ENCODE peak calls at places on chromosomes 16 and 17, in ten cellular contexts. V is uterus, L is heart right ventricle, F is H1, Q is DND-41, O is WERI-Rb-1, T is neural crest cell, G is cardiac muscle cell, A is cardiac fibroblast, R is B cell. Z is an unnamed sample.
A peak's percentile ranks its signal among the peaks of the same experiment; 100 is the strongest.

GRCh38 chr17:51079049-51079448 is 41.6 kb downstream of the SPAG9 start:
- DNase-seq in V (no peak), L (no peak), F (no peak), Q (no peak), O (no peak), T (no peak), G (peak; percentile 26), A (peak; percentile 64), R (no peak), Z (no peak)

GRCh38 chr16:69169607-69170352 is 17.2 kb upstream of the SNTB2 start:
- DNase-seq in V (no peak), L (no peak), F (no peak), Q (no peak), O (no peak), T (no peak), G (no peak), A (no peak), R (no peak), Z (no peak)

GRCh38 chr16:85754403-85754802 is 3.5 kb upstream of the C16orf74 start:
- DNase-seq in V (no peak), L (no peak), F (no peak), Q (no peak), O (no peak), T (no peak), G (no peak), A (no peak), R (peak; percentile 69), Z (no peak)

GRCh38 chr16:86834451-86835035 is 256.2 kb downstream of the FOXL1 start:
- DNase-seq in V (no peak), L (no peak), F (peak; percentile 34), Q (no peak), O (peak; percentile 46), T (peak; percentile 13), G (peak; percentile 26), A (peak; percentile 66), R (no peak), Z (no peak)

GRCh38 chr16:49183911-49184310 is 97.7 kb downstream of the CBLN1 start:
- DNase-seq in V (no peak), L (no peak), F (peak; percentile 7), Q (no peak), O (peak; percentile 54), T (peak; percentile 9), G (no peak), A (no peak), R (no peak), Z (no peak)

GRCh38 chr17:45440161-45440859 is 7.6 kb upstream of the ARHGAP27 start:
- DNase-seq in V (no peak), L (no peak), F (no peak), Q (no peak), O (no peak), T (no peak), G (peak; percentile 14), A (no peak), R (no peak), Z (no peak)

GRCh38 chr16:17166095-17166494 is 304.7 kb downstream of the XYLT1 start:
- DNase-seq in V (no peak), L (no peak), F (no peak), Q (peak; percentile 6), O (no peak), T (no peak), G (no peak), A (peak; percentile 7), R (no peak), Z (no peak)

GRCh38 chr16:65908568-65908967 is 457.9 kb upstream of the CDH5 start:
- DNase-seq in V (no peak), L (no peak), F (no peak), Q (no peak), O (no peak), T (peak; percentile 53), G (no peak), A (no peak), R (no peak), Z (no peak)

GRCh38 chr16:86083382-86084002 is 184.5 kb downstream of the IRF8 start:
- DNase-seq in V (no peak), L (no peak), F (no peak), Q (no peak), O (no peak), T (no peak), G (no peak), A (no peak), R (no peak), Z (no peak)

GRCh38 chr17:2396568-2397246 is 4.2 kb downstream of the MNT start:
- DNase-seq in V (peak; percentile 95), L (peak; percentile 96), F (peak; percentile 85), Q (peak; percentile 74), O (peak; percentile 97), T (peak; percentile 78), G (peak; percentile 99), A (peak; percentile 98), R (peak; percentile 71), Z (no peak)

GRCh38 chr16:67163164-67163902 is 1.2 kb upstream of the HSF4 start:
- DNase-seq in V (no peak), L (no peak), F (no peak), Q (no peak), O (peak; percentile 79), T (no peak), G (peak; percentile 56), A (peak; percentile 62), R (peak; percentile 67), Z (no peak)

GRCh38 chr16:79632289-79632688 is 31.8 kb upstream of the MAF start:
- DNase-seq in V (no peak), L (no peak), F (no peak), Q (no peak), O (no peak), T (no peak), G (no peak), A (peak; percentile 3), R (no peak), Z (no peak)

GRCh38 chr17:31092475-31093064 is 2.2 kb upstream of the NF1 start:
- DNase-seq in V (no peak), L (no peak), F (no peak), Q (no peak), O (no peak), T (no peak), G (no peak), A (no peak), R (no peak), Z (no peak)

GRCh38 chr16:87671221-87671620 is 68.9 kb downstream of the JPH3 start:
- DNase-seq in V (no peak), L (no peak), F (no peak), Q (no peak), O (no peak), T (no peak), G (no peak), A (no peak), R (no peak), Z (no peak)

GRCh38 chr16:8346291-8346690 is 244.0 kb downstream of the TMEM114 start:
- DNase-seq in V (no peak), L (no peak), F (no peak), Q (peak; percentile 45), O (no peak), T (peak; percentile 12), G (no peak), A (no peak), R (no peak), Z (no peak)

DNA sequence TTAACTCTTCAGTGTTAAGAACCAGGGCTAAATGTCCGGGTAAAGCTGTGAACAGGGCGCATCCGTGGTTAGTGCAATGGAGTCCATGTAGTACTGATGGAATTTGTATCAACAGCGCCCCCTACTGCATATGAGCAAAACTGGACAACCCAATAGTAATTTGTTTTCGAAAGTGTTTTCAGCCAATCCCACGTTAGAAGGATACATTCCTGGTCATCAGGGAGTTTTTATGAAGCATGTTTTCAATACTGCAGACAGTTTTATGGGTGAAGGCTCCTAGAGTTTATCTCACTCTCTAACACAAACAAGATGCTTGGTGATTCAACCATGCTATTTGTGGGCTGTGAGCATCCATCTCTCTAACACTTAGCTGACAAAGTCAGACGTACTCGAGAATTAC is 46.6 kb upstream of the HNF1B start:
- DNase-seq in V (no peak), L (no peak), F (no peak), Q (peak; percentile 42), O (no peak), T (no peak), G (peak; percentile 23), A (peak; percentile 48), R (peak; percentile 73), Z (no peak)
- TF ChIP-seq CTCF in V (no peak), L (peak; percentile 42), F (peak; percentile 40), Q (peak; percentile 78), O (peak; percentile 49), T (peak; percentile 62), G (peak; percentile 47), A (peak; percentile 47), R (peak; percentile 81), Z (peak; percentile 37)

DNA sequence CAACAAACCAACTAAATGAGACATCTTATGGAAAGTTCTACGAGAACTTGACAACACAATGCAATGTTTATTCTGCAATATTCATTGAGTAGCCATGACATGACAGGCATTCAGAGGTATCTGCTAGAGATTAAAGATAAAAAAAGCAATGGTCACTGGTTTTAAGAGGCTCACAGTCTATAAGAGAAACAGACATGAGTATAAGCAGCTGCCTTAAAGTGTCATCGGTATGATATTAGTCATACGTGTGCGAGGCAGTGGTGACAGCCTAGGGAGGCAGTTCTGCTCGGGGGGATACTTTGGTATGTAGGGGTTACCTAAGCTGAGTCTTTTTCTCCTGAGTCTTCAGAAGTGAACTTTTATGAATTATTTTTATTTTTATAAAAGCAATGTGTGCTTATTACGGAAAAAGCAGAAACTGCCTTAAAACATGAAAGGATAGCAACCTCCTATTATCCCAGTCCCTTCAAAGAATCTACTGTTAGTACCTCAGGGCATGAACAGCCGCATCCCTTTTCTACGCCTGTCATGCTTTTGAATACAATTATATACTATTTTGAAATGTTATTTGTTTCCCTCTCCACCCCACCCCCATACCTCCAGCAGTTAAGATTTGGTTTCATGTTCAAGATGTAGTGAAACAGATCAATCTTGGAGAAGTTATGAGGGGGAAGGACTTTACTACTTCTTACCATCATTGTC is 7.7 kb downstream of the ST6GALNAC1 start:
- DNase-seq in V (no peak), L (no peak), F (no peak), Q (no peak), O (no peak), T (no peak), G (peak; percentile 37), A (peak; percentile 38), R (no peak), Z (no peak)
- TF ChIP-seq CTCF in V (no peak), L (no peak), F (no peak), Q (no peak), O (no peak), T (no peak), G (no peak), A (no peak), R (no peak), Z (no peak)

DNA sequence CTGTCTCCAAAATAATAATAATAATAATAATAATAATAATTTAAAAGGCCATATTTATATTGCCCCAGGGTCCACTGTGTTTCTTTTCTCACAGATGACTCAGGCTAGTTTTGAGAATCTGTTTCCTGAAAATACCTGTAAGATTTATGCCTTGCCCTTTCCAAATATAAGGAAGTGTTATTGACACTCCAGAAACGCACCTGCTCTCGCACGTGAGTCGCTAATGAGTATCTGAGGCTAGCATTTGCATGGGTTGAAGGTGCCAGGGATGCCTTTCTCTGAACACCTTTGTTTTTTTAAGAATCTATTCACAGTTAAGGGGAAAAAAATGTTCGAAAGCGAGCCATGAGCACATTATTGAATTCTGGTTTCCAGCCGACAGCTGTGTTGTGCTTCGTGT is 45.1 kb upstream of the NOL11 start:
- DNase-seq in V (no peak), L (no peak), F (no peak), Q (no peak), O (no peak), T (no peak), G (no peak), A (no peak), R (no peak), Z (no peak)
- TF ChIP-seq CTCF in V (no peak), L (no peak), F (no peak), Q (no peak), O (no peak), T (no peak), G (no peak), A (no peak), R (no peak), Z (no peak)

GRCh38 chr17:3447625-3448024 is 14.0 kb upstream of the OR1E2 start:
- DNase-seq in V (no peak), L (no peak), F (no peak), Q (no peak), O (peak; percentile 15), T (no peak), G (peak; percentile 2), A (peak; percentile 28), R (peak; percentile 22), Z (no peak)
- TF ChIP-seq CTCF in V (no peak), L (no peak), F (peak; percentile 64), Q (peak; percentile 44), O (peak; percentile 56), T (no peak), G (no peak), A (no peak), R (no peak), Z (no peak)

Z was measured in D721Med.